ENCODE peak calls at places on chromosomes 7 and 10, in six cellular contexts. Z, R, I, O, J and K are unnamed samples.

GRCh38 chr10:11509036-11509435 is 102.4 kb downstream of the USP6NL start:
- DNase-seq in Z (no peak), R (no peak), I (no peak), O (no peak), J (no peak), K (no peak)

GRCh38 chr7:140646931-140647647 is 6.5 kb upstream of the DENND2A start:
- DNase-seq in Z (peak), R (peak), I (no peak), O (peak), J (peak), K (no peak)

GRCh38 chr7:132161231-132161915 is 414.9 kb downstream of the PLXNA4 start:
- DNase-seq in Z (no peak), R (no peak), I (no peak), O (peak), J (no peak), K (no peak)

GRCh38 chr7:54749200-54749599 is 9.8 kb downstream of the SEC61G start:
- DNase-seq in Z (no peak), R (no peak), I (no peak), O (no peak), J (peak), K (no peak)

GRCh38 chr10:102468683-102469082 is 17.3 kb upstream of the C10orf95 start:
- DNase-seq in Z (peak), R (no peak), I (no peak), O (no peak), J (no peak), K (no peak)

GRCh38 chr10:110499796-110500514 is 2.2 kb downstream of the DUSP5 start:
- DNase-seq in Z (peak), R (no peak), I (no peak), O (no peak), J (peak), K (no peak)

GRCh38 chr10:35848412-35848811 is 206.3 kb upstream of the FZD8 start:
- DNase-seq in Z (no peak), R (no peak), I (no peak), O (no peak), J (no peak), K (no peak)

GRCh38 chr7:90655566-90655965 is 59.4 kb downstream of the CDK14 start:
- DNase-seq in Z (peak), R (no peak), I (no peak), O (peak), J (no peak), K (no peak)

GRCh38 chr7:70093496-70093895 is 495.2 kb downstream of the AUTS2 start:
- DNase-seq in Z (no peak), R (no peak), I (no peak), O (no peak), J (no peak), K (no peak)

GRCh38 chr7:23462846-23463245 is 7.4 kb downstream of the IGF2BP3 start:
- DNase-seq in Z (peak), R (no peak), I (no peak), O (peak), J (peak), K (no peak)

GRCh38 chr10:126844406-126844805 is 60.8 kb upstream of the DOCK1 start:
- DNase-seq in Z (no peak), R (no peak), I (no peak), O (peak), J (no peak), K (no peak)

GRCh38 chr7:96310106-96310505 is 11.8 kb downstream of the SLC25A13 start:
- DNase-seq in Z (no peak), R (no peak), I (no peak), O (no peak), J (no peak), K (no peak)

GRCh38 chr10:131453772-131454634 is 142.5 kb upstream of the TCERG1L start:
- DNase-seq in Z (no peak), R (peak), I (peak), O (no peak), J (peak), K (peak)

GRCh38 chr7:155593455-155594162 is 47.2 kb upstream of the CNPY1 start:
- DNase-seq in Z (no peak), R (no peak), I (no peak), O (no peak), J (no peak), K (no peak)

GRCh38 chr7:27745064-27745583 is 5.2 kb downstream of the TAX1BP1 start:
- DNase-seq in Z (peak), R (peak), I (no peak), O (peak), J (peak), K (no peak)

GRCh38 chr7:128042027-128042426 is 10.8 kb upstream of the LRRC4 start:
- DNase-seq in Z (no peak), R (no peak), I (no peak), O (no peak), J (no peak), K (no peak)

GRCh38 chr7:156764016-156764669 is 123.6 kb downstream of the RNF32 start:
- DNase-seq in Z (peak), R (peak), I (no peak), O (peak), J (peak), K (no peak)

GRCh38 chr7:38660427-38661099 is 29.4 kb upstream of the AMPH start:
- DNase-seq in Z (peak), R (peak), I (no peak), O (peak), J (peak), K (peak)

GRCh38 chr7:155764432-155764798 is 47.8 kb downstream of the SHH start:
- DNase-seq in Z (no peak), R (no peak), I (no peak), O (no peak), J (no peak), K (no peak)

GRCh38 chr7:143321734-143322133 is 5.8 kb downstream of the CLCN1 start:
- DNase-seq in Z (no peak), R (no peak), I (no peak), O (no peak), J (no peak), K (no peak)

GRCh38 chr7:7698930-7699329 is 19.5 kb downstream of the RPA3 start:
- DNase-seq in Z (no peak), R (no peak), I (no peak), O (no peak), J (no peak), K (no peak)

GRCh38 chr10:72058989-72059842 is 29.1 kb downstream of the SPOCK2 start:
- DNase-seq in Z (no peak), R (no peak), I (no peak), O (peak), J (no peak), K (no peak)

GRCh38 chr10:29719281-29719675 is 84.5 kb upstream of the SVIL start:
- DNase-seq in Z (no peak), R (no peak), I (no peak), O (no peak), J (no peak), K (no peak)

GRCh38 chr7:138726288-138726687 is 25.1 kb upstream of the SVOPL start:
- DNase-seq in Z (no peak), R (peak), I (no peak), O (no peak), J (no peak), K (no peak)

GRCh38 chr10:125003901-125004467 is 62.1 kb downstream of the ZRANB1 start:
- DNase-seq in Z (no peak), R (no peak), I (no peak), O (no peak), J (no peak), K (no peak)

GRCh38 chr10:98363188-98363587 is 51.8 kb downstream of the PYROXD2 start:
- DNase-seq in Z (no peak), R (no peak), I (no peak), O (no peak), J (peak), K (no peak)

GRCh38 chr10:98357208-98357836 is 57.7 kb downstream of the PYROXD2 start:
- DNase-seq in Z (peak), R (no peak), I (no peak), O (peak), J (no peak), K (no peak)

GRCh38 chr10:98361636-98362035 is 53.3 kb downstream of the PYROXD2 start:
- DNase-seq in Z (no peak), R (no peak), I (no peak), O (no peak), J (peak), K (no peak)

GRCh38 chr10:98364432-98365102 is 50.4 kb downstream of the PYROXD2 start:
- DNase-seq in Z (no peak), R (no peak), I (no peak), O (no peak), J (no peak), K (no peak)

GRCh38 chr10:98361131-98361633 is 53.8 kb downstream of the PYROXD2 start:
- DNase-seq in Z (peak), R (peak), I (no peak), O (peak), J (peak), K (no peak)
- H2AFZ ChIP-seq in Z (peak), R (no peak), I (peak), O (no peak), J (no peak), K (peak)

DNA sequence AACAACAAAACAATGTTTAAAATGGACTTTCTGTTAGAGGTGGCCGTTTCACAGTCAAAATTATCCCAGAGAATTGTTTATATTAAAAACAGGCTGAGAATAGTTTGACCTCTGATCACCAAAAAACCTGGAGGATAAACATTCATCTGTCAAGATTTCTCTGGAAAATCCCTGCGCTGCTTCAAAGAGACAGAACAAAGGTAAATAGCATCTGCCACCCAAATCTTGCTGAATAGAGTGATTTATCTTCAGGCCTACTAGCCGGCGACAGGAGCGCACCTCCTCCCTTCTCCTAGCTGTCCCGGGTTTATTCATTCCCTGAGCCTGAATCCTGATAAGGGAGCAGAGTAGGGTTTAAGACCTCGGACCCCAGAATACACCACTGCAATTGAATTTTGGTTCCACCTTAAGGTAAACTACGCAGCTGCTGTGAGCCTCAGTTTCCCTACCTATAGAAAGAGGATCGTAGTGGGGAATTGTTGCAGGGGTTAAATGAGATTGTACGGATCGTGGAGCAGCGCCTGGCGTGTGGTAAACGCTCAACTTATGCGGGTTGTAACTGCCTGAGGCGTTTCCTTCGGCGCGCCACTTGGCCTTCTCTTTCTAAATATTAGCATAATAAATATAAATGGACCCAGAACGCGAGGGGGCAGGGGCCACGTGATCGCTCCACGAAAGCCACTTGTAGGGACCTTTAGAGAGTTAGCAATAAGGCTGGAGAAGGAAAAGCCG is 495 bp upstream of the ST7 start:
- DNase-seq in Z (peak), R (peak), I (no peak), O (peak), J (peak), K (peak)
- H4K8ac ChIP-seq in Z (peak), R (peak), I (peak), O (peak), J (peak), K (no peak)

DNA sequence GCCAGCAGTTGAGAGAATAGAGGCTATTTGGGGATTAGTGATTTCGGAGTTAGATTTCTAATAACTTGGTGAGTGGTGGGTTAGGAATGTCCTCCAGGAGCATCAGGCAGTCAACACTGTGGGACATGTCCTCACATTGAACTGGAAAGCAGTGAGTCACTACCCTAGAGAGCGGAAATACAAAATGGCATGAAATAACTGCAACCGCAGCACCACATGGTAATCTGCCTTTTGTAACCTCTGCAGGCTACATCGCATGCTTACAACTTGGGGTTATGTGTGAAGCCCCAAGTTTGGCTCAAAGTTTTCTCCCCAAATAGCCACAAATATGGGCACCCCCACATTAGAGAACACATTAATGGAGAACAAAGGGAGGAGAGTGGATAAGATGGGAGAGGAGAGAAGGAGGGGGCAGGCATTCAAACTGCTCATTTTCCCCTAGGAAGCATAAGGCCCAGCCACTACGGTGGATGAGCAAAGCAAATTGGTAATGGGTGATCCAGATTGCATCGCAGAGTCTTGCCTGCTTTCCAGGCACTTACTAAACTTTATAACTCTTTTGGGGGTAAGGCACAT is 22.0 kb upstream of the SLF2 start:
- DNase-seq in Z (peak), R (no peak), I (no peak), O (peak), J (peak), K (no peak)
- H2AFZ ChIP-seq in Z (peak), R (no peak), I (peak), O (peak), J (no peak), K (peak)

DNA sequence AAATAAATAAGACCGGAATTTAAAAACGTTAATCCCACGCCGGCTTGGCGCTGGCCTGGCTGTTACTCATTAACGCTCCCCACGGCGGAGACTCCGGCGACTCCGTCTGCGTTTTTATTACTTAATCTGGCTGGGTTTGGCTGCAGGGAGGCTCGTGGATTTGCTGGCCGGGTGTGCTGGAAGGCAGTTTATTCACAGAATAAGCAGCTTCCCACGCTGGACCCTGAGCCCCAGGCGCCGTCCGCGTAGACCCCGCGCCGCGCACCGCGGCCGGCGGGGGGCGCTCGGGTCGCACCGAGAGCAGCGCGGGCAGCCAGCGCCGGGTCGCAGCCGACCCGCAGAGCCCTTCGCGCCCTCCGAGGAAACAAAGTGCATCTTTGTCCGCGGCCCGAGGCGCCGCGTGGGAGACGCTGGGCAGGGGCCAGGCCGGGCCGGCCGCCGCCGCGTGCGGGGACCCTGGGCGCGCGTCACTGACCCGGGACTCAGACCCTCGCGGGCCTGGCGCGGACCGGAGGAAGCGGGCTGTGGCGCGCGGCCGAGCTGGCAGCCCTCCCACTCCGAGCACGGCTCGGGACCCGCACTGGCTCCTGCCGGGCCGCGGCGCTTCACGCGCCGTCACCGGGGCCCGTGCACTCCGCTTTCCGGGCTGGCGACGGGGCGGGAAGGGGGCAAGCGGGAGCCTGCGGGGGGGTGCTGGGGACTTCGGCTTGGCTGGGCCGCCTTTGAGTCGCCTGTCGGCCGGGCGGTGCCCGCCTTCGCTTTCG is 586 bp upstream of the GRK5 start:
- DNase-seq in Z (peak), R (peak), I (no peak), O (peak), J (peak), K (peak)
- H4K8ac ChIP-seq in Z (peak), R (no peak), I (peak), O (peak), J (peak), K (no peak)

DNA sequence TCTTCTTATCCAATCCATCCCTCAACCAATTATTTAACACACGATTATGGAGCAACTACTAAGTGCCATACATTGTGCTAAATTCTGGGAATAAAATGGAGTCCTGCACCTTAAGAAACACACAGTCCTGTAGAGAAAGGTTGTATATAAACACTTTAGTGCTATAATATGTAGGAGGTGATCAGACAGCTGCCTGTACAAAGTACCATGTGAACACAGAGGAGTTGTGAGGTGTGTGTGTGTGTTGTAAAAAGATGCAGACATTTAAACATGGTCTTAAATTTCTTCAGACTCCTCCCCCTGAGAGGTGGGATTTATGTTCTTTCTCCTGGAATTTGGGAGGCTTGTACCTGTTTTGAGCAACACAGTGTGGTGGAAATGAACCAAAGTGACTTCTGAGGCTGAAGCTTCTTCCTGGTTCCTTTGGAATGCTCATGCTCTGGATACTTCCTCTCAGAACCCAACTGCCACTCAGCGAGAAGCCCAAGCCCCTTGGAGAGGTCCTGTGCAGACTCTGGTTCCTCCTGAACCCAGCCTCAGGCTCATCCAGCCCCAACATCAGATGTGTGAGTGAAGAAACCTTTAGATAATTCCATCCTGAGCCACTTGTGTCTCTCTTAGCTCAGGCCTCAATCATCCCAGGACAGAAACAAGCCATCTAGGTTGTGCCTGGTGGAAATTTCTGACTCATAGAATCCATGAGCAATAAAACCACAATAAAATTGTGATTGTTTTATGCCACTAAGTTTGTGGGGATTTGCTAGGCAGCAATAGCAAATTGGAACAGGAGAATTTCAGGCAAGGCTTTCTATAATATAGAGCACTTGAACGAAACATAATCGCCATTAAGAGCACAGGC is 161.2 kb upstream of the FAM3C start:
- DNase-seq in Z (no peak), R (no peak), I (no peak), O (no peak), J (no peak), K (no peak)
- H2AFZ ChIP-seq in Z (peak), R (no peak), I (peak), O (no peak), J (no peak), K (peak)